ENCODE peak calls at places on chromosomes 2 and 18, in four cellular contexts. R is upper lobe of left lung, Y is A549, E is K562. V is an unnamed sample.

GRCh38 chr2:156057647-156058046 is 274.9 kb downstream of the NR4A2 start:
- ATAC-seq in Y (no peak), E (no peak), R (no peak), V (no peak)

GRCh38 chr2:37230581-37230980 is 815 bp downstream of the CEBPZ start:
- ATAC-seq in E (peak; percentile 7), Y (no peak), R (no peak), V (no peak)

GRCh38 chr2:218328294-218328693 is 28.4 kb upstream of the CATIP start:
- ATAC-seq in Y (no peak), R (no peak), E (no peak), V (no peak)

GRCh38 chr2:71538656-71539265 is 85.4 kb downstream of the DYSF start:
- ATAC-seq in E (no peak), Y (peak; percentile 12), R (no peak), V (no peak)

GRCh38 chr2:155033652-155034051 is 335.2 kb downstream of the KCNJ3 start:
- ATAC-seq in E (no peak), R (no peak), Y (no peak), V (no peak)

GRCh38 chr2:64934530-64934929 is 54.7 kb upstream of the SLC1A4 start:
- ATAC-seq in R (no peak), Y (no peak), E (no peak), V (no peak)

GRCh38 chr2:100887713-100888112 is 67.8 kb downstream of the NPAS2 start:
- ATAC-seq in Y (no peak), R (no peak), E (no peak), V (no peak)

GRCh38 chr2:158544998-158545397 is 88.2 kb downstream of the PKP4 start:
- ATAC-seq in E (no peak), R (no peak), Y (no peak), V (no peak)

GRCh38 chr18:62848946-62849345 is 133.6 kb downstream of the PHLPP1 start:
- ATAC-seq in Y (no peak), E (no peak), R (no peak), V (no peak)

GRCh38 chr2:205679410-205680009 is 2.8 kb upstream of the NRP2 start:
- ATAC-seq in R (no peak), Y (no peak), E (no peak), V (no peak)

GRCh38 chr2:154697422-154698237 is 865 bp upstream of the KCNJ3 start:
- ATAC-seq in E (no peak), R (peak; percentile 58), Y (peak; percentile 75), V (peak; percentile 45)

DNA sequence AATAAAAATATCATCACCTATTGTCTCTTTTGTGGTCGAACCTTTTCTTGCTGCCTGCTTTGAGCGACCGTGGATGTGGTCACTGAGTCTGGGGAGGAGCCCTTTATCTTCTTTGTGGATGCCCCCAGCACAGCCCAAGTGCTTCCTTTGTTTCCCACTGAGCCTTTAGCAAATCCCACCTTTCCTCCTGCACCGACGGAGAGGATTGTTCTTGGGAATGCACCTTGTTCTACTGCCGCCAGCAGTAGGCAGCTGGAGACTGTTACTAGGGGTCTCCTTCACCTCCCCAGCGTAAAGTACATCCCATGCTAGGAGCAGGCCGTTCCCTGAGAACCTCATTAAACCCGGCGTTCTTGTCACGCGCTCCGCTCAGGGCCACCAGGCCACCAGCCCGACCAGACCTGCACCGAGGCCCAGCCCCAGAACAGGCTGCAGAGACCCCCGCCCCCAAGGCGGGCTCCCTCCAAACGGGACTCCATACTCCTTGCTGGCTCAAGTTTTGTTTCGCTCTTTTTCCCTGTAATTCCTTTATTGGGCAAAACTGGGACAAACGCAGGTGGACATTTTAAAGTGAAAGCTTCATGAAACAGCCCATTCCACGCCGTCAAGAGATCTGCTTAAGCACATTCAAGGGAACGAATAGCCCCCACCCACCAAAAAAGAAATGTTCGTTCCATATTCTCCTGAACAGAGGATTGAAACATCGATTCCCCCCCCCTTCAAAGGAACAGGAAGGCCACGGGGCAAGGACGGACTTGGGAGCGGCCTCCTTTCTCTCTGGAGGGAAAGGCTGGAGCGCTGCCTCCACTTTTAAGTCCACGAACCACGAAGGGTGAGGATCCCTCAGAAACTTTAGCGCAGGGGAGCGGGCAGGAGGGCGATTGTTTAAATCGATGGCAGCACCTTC is 1.1 kb upstream of the MAT2A start:
- ATAC-seq in E (peak; percentile 48), R (peak; percentile 12), Y (peak; percentile 15), V (peak; percentile 0)
- TF ChIP-seq POLR2A in E (no peak), R (no peak), Y (peak; percentile 40), V (no peak)

GRCh38 chr18:73023975-73024374 is 156.2 kb upstream of the NETO1 start:
- ATAC-seq in R (no peak), Y (no peak), E (no peak), V (no peak)
- TF ChIP-seq EP300 in R (no peak), Y (no peak), E (no peak), V (no peak)

DNA sequence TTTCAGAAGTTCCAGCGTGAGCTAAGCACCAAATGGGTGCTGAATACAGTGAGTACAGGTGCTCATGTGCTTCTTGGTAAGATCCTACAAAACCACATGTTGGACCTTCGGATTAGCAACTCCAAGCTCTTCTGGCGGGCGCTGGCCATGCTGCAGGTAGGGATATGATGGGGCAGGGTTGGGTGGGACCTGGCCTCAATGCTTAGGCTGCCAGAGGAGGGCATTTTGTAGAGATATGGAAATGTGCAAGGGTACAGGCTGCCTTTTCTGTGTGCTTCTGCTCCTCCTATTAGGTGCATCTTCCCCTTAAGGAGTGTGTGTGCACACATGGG is 22.1 kb downstream of the GCKR start:
- ATAC-seq in E (peak; percentile 15), R (no peak), Y (no peak), V (no peak)
- TF ChIP-seq POLR2A in E (no peak), R (no peak), Y (no peak), V (no peak)

GRCh38 chr2:128381001-128381938 is 62.6 kb upstream of the HS6ST1 start:
- ATAC-seq in Y (no peak), E (no peak), R (no peak), V (no peak)

GRCh38 chr2:128380061-128380889 is 61.6 kb upstream of the HS6ST1 start:
- ATAC-seq in E (no peak), Y (no peak), R (no peak), V (no peak)

GRCh38 chr2:128378231-128379020 is 59.8 kb upstream of the HS6ST1 start:
- ATAC-seq in R (no peak), Y (no peak), E (no peak), V (no peak)

GRCh38 chr2:128377071-128377910 is 58.6 kb upstream of the HS6ST1 start:
- ATAC-seq in R (no peak), Y (no peak), E (no peak), V (no peak)

DNA sequence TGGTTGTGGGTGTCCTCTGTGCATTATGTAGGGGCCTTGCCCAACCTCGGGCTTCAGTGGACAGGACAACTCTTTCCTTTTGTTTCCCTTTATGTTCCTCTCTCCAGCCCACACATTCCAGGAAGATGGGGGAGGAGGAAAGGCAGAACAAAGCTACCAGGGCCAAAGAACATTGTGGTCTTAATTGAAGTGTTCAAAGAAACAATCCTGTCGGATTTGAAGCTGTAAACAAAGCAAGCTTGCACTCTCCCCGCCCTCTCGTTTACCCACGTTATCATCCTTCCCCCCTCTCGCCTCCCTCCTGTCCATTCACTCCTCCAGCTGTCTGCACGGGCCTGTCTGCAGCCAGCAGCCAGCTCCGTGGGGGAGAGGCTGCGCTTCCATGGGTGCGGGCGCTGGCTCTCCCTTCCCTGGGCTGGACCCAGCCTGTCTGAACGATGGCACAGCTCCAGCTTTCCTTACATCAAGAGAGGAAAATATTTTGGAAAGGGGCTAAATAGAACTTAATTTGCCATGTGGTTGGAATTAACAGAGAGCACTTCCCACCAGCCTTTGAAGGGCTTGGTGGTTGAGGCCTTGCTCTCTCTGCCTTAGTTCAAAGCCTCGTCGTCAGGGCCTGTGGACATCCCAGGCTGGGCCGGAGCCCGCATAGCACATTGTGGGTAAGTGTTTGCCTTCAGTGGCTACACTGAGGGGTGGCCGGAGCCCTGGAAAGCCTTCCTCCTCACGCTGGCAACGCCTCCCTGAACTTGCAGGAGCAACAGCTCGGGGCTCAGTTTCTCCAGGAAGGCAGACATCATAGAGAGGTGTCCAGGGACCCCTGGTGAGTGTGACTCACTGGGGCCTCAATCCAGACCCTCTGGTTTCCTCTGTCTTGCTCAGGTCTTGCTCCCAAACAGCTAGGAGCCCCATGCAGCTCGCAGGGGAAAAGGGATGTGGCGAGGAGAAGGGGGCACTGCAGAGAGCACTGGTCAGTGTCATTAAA is 60.6 kb upstream of the HS6ST1 start:
- ATAC-seq in E (no peak), R (peak; percentile 90), Y (no peak), V (peak; percentile 80)
- TF ChIP-seq EP300 in E (no peak), R (peak; percentile 50), Y (no peak), V (no peak)

GRCh38 chr18:158128-159036 is at the start of gene USP14:
- ATAC-seq in R (peak; percentile 98), Y (peak; percentile 96), E (peak; percentile 93), V (peak; percentile 96)
- TF ChIP-seq POLR2A in R (no peak), Y (peak; percentile 44), E (peak; percentile 90), V (peak; percentile 53)

GRCh38 chr18:10010611-10011015 is 96.8 kb downstream of the VAPA start:
- ATAC-seq in E (no peak), Y (no peak), R (peak; percentile 75), V (peak; percentile 92)
- TF ChIP-seq EP300 in E (no peak), Y (no peak), R (no peak), V (no peak)

GRCh38 chr18:10134204-10134603 is 220.4 kb downstream of the VAPA start:
- ATAC-seq in E (no peak), R (no peak), Y (no peak), V (no peak)
- TF ChIP-seq POLR2A in E (no peak), R (no peak), Y (no peak), V (no peak)

GRCh38 chr2:14998548-14998947 is 366.0 kb downstream of the LRATD1 start:
- ATAC-seq in R (no peak), Y (no peak), E (no peak), V (no peak)
- TF ChIP-seq EP300 in R (no peak), Y (no peak), E (no peak), V (no peak)

DNA sequence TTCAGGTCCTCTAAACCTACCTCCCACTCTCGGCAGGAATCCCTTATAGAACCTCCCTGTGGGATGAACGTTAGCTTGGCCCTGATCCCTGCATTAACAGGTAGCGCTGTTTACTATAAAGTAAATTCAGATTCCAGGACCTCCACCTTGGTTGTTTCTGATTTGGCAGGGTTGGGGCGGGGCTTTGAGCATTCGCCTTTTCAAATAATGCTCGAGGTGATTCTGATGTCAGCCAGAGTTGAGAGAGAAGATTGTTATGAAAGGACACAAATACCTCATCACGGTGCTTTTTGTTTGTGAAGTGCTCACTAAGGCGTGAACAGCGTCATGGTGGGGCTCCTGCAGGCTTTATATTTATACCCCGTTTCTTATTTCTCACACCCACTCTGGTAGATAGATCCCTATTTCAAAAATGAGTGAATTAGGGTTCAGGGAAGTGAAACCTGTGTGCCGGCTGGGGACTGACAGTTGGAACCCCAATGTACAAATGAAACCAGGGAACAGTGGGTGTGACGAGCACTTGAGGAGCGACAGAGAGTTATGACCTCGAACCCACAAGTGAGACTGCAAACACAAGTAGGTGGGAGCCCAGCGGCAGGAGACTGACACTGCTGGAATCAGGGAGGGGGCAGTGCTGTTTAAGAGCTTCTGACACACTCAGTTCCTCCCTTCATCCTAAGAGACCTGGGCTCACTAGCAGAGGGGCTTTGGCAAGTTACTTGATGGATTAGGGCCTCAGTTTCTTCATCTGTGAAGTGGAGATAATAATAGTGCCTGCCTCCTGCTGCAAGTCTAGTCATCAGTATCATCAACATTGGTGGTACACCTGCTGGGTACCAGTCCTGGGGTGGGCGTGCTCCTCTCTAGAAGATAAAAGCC is 14.3 kb upstream of the CXCR4 start:
- ATAC-seq in Y (no peak), E (no peak), R (peak; percentile 66), V (no peak)
- TF ChIP-seq POLR2A in Y (no peak), E (no peak), R (no peak), V (no peak)

DNA sequence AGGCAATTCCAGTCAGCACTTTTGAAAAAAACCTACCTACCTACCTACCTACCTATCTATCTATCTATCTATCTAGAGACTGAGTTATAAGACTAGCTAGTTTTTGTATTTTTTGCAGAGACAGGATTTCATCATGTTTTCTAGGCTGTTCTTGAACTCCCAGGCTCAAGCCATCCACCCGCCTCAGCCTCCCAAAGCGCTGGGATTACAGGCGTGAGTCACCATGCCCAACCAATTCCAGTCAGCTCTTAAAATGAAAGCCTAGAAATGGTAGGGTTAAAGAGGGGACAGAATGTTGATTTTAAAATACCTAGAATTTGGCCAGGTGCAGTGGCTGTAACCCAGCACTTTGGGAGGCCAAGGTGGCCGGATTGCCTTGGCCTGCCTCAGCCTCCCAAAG is 19.1 kb downstream of the MSH2 start:
- ATAC-seq in R (no peak), E (no peak), Y (no peak), V (no peak)
- TF ChIP-seq EP300 in R (no peak), E (no peak), Y (no peak), V (no peak)